ENCODE peak calls at places on chromosomes 6 and 20, in seven cellular contexts. P is transverse colon, A is MM.1S, E is astrocyte, Q is Panc1, S is body of pancreas, G is tibial nerve. U is an unnamed sample. For H3K36me3, the result is how much of the 10 kb centered on the place peaks cover.

GRCh38 chr6:138482816-138483215 is 16.5 kb downstream of the NHSL1 start:
- DNase-seq in P (no peak), A (no peak), E (no peak), Q (no peak), S (no peak), G (no peak), U (no peak)

GRCh38 chr6:101195581-101195980 is 197.9 kb upstream of the GRIK2 start:
- DNase-seq in P (no peak), A (no peak), E (peak), Q (no peak), S (no peak), G (no peak), U (no peak)

GRCh38 chr20:11660673-11661072 is 257.0 kb upstream of the BTBD3 start:
- DNase-seq in P (no peak), A (no peak), E (no peak), Q (no peak), S (no peak), G (no peak), U (no peak)

GRCh38 chr6:142926494-142927273 is 18.3 kb downstream of the HIVEP2 start:
- DNase-seq in P (peak), A (peak), E (peak), Q (no peak), S (peak), G (peak), U (peak)

GRCh38 chr20:44615169-44615791 is 32.9 kb downstream of the PKIG start:
- DNase-seq in P (no peak), A (no peak), E (peak), Q (no peak), S (no peak), G (no peak), U (peak)

GRCh38 chr6:109794201-109794926 is 103.3 kb downstream of the FIG4 start:
- DNase-seq in P (no peak), A (no peak), E (peak), Q (peak), S (no peak), G (no peak), U (no peak)

GRCh38 chr6:113050010-113050893 is 703.1 kb downstream of the RFPL4B start:
- DNase-seq in P (no peak), A (peak), E (peak), Q (no peak), S (no peak), G (no peak), U (no peak)

GRCh38 chr6:42338573-42339218 is 113.0 kb downstream of the TRERF1 start:
- DNase-seq in P (no peak), A (no peak), E (peak), Q (peak), S (no peak), G (no peak), U (no peak)

GRCh38 chr6:136230219-136230980 is 19.7 kb downstream of the MTFR2 start:
- DNase-seq in P (no peak), A (no peak), E (no peak), Q (no peak), S (no peak), G (no peak), U (no peak)

GRCh38 chr6:150068173-150068785 is 642 bp downstream of the ULBP3 start:
- DNase-seq in P (no peak), A (no peak), E (no peak), Q (no peak), S (no peak), G (no peak), U (no peak)

GRCh38 chr6:36028088-36028886 is 679 bp downstream of the MAPK14 start:
- DNase-seq in P (peak), A (peak), E (peak), Q (no peak), S (peak), G (no peak), U (peak)

GRCh38 chr20:64269604-64270411 is 14.3 kb downstream of the PCMTD2 start:
- DNase-seq in P (no peak), A (no peak), E (no peak), Q (no peak), S (no peak), G (no peak), U (no peak)

GRCh38 chr6:119280586-119281163 is 68.9 kb downstream of the MAN1A1 start:
- DNase-seq in P (no peak), A (no peak), E (peak), Q (no peak), S (no peak), G (no peak), U (no peak)

GRCh38 chr20:44098657-44099056 is 88.3 kb downstream of the JPH2 start:
- DNase-seq in P (no peak), A (no peak), E (no peak), Q (no peak), S (no peak), G (no peak), U (no peak)

GRCh38 chr20:1301031-1301529 is 27.9 kb downstream of the SDCBP2 start:
- DNase-seq in P (no peak), A (no peak), E (peak), Q (no peak), S (no peak), G (no peak), U (no peak)

GRCh38 chr6:38610050-38610619 is 29.6 kb downstream of the BTBD9 start:
- DNase-seq in P (no peak), A (no peak), E (no peak), Q (no peak), S (no peak), G (no peak), U (no peak)

GRCh38 chr6:113461153-113461897 is 395.8 kb upstream of the MARCKS start:
- DNase-seq in P (no peak), A (no peak), E (peak), Q (no peak), S (no peak), G (no peak), U (no peak)

GRCh38 chr20:53776858-53777257 is 183.2 kb upstream of the ZNF217 start:
- DNase-seq in P (no peak), A (no peak), E (no peak), Q (no peak), S (no peak), G (no peak), U (no peak)

DNA sequence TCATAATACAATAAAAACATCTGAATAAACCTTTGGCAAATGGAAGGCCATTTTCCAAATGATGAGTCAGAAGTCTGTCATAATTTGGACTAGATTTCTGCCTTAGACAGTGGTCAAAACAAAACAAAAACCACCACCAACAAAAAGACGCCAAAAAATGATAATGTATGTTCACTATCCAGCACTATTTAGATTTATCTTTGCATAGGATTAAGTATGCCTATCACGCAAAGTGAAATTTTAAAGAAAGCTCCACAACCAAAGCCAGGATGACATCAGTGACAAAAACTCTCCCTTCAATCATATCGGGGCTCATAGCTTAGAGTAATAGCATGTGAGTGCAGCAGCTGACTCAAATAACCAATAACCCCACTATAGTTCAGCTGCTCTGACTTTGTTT is 201.9 kb downstream of the MOXD1 start:
- DNase-seq in P (no peak), A (no peak), E (peak), Q (no peak), S (no peak), G (no peak), U (no peak)
- H3K27ac ChIP-seq in P (peak), A (no peak), E (peak), Q (no peak), S (no peak), G (no peak), U (no peak)

GRCh38 chr6:89941031-89941775 is 46.9 kb downstream of the GJA10 start:
- DNase-seq in P (peak), A (no peak), E (peak), Q (no peak), S (peak), G (peak), U (no peak)

GRCh38 chr6:89941847-89942497 is 47.7 kb downstream of the GJA10 start:
- DNase-seq in P (no peak), A (no peak), E (no peak), Q (no peak), S (no peak), G (no peak), U (no peak)

GRCh38 chr6:89944826-89945407 is 50.6 kb downstream of the GJA10 start:
- DNase-seq in P (no peak), A (peak), E (no peak), Q (no peak), S (no peak), G (no peak), U (peak)

GRCh38 chr6:89942601-89943000 is 48.3 kb downstream of the GJA10 start:
- DNase-seq in P (no peak), A (no peak), E (no peak), Q (no peak), S (no peak), G (no peak), U (no peak)

GRCh38 chr6:89944181-89944755 is 50.0 kb downstream of the GJA10 start:
- DNase-seq in P (no peak), A (no peak), E (peak), Q (no peak), S (no peak), G (no peak), U (no peak)
- H3K36me3 ChIP-seq in P (under half), A (under half), E (under half), Q (under half), S (under half), G (under half), U (under half)

DNA sequence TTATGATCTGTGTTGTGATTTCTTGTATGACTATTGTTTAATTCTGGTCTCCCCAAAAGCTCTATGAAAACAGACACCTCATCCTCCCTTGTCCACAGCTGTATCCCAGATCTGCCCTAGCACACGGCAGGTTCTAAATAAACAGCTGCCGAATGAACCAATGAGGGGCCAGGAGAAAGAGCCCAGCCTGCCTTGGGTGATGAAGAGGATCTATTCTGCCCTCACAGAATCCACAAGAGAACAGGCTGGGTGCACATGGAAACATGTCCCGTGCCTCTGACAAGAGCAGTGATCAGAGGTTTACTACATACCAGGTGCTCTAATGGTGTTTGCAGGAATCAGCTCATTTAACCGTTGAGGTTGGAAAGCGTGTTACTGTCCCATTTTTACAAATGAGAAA is 15.6 kb upstream of the TLDC2 start:
- DNase-seq in P (no peak), A (no peak), E (no peak), Q (no peak), S (no peak), G (no peak), U (no peak)
- H3K27ac ChIP-seq in P (peak), A (no peak), E (no peak), Q (peak), S (no peak), G (peak), U (no peak)

GRCh38 chr6:168584251-168584650 is 143.3 kb downstream of the SMOC2 start:
- DNase-seq in P (no peak), A (no peak), E (peak), Q (no peak), S (peak), G (no peak), U (no peak)
- H3K36me3 ChIP-seq in P (under half), A (under half), E (under half), Q (under half), S (under half), G (under half), U (under half)

U was measured in CD4-positive, CD25-positive, alpha-beta regulatory T cell.